ENCODE peak calls at places on chromosomes 13 and 19, in four cellular contexts. P, S, J and N are unnamed samples.

GRCh38 chr13:32001392-32001768 is 30.2 kb upstream of the FRY start:
- DNase-seq in P (peak; percentile 32), S (no peak), J (peak; percentile 41), N (peak; percentile 71)

GRCh38 chr13:113093580-113094409 is 11.8 kb upstream of the F7 start:
- DNase-seq in J (no peak), P (no peak), S (peak; percentile 32), N (no peak)

GRCh38 chr13:23953860-23954512 is 56.7 kb upstream of the C1QTNF9B start:
- DNase-seq in S (no peak), P (no peak), J (no peak), N (no peak)

GRCh38 chr13:29266743-29267142 is 328.7 kb downstream of the SLC7A1 start:
- DNase-seq in S (no peak), P (no peak), J (no peak), N (no peak)

GRCh38 chr13:113746671-113747070 is 12.4 kb upstream of the TMEM255B start:
- DNase-seq in J (no peak), S (no peak), P (no peak), N (no peak)

GRCh38 chr19:11197291-11198174 is at the start of gene KANK2:
- DNase-seq in P (peak; percentile 63), J (peak; percentile 66), S (peak; percentile 88), N (peak; percentile 84)

GRCh38 chr19:45069056-45069455 is 7.2 kb downstream of the ZNF296 start:
- DNase-seq in S (peak; percentile 70), J (no peak), P (peak; percentile 18), N (peak; percentile 33)

GRCh38 chr19:7068599-7068998 is 904 bp upstream of the ZNF557 start:
- DNase-seq in S (no peak), J (no peak), P (no peak), N (no peak)

GRCh38 chr19:38319421-38320258 is at the start of gene KCNK6:
- DNase-seq in P (peak; percentile 35), S (peak; percentile 89), J (no peak), N (no peak)

GRCh38 chr13:59211636-59212035 is 952.1 kb downstream of the DIAPH3 start:
- DNase-seq in J (no peak), P (no peak), S (no peak), N (no peak)

DNA sequence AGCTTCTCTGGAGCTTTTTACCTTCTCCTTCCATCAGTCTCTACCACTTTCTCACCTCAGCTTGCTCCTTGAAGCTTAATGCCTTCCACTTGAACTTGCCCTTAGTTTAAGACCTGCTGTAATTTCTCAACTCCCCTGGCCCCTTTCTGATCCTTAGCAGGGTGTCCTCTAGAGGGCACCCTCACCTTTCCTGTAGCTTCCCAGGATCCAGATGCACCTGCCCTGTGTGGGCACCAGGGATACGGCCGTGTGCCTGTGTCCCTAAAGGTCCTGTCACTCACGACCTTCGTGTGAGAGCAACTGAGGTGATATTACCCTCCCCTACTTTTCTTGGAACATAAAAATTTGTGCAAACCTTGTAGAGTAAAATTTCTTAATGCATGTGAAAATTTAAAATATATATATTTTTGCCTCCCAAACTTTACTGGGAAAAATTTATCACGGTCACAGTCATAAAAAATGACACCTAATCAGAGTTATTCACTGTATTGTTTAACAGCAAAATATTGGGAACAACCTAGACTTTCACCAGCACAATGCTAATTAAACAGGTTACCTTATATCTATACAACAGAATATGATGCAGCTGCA is 46.4 kb downstream of the PSG3 start:
- DNase-seq in S (no peak), P (peak; percentile 33), J (peak; percentile 36), N (peak; percentile 73)
- TF ChIP-seq CTCF in S (no peak), P (peak; percentile 76), J (peak; percentile 73), N (peak; percentile 82)

GRCh38 chr19:56071151-56071550 is 49.9 kb downstream of the ZNF787 start:
- DNase-seq in S (no peak), J (no peak), P (no peak), N (peak; percentile 25)
- TF ChIP-seq CTCF in S (no peak), J (no peak), P (no peak), N (peak; percentile 9)

GRCh38 chr19:18676692-18677091 is 6.8 kb upstream of the CRTC1 start:
- DNase-seq in S (no peak), J (no peak), P (no peak), N (no peak)

GRCh38 chr19:18674616-18675015 is 8.9 kb upstream of the CRTC1 start:
- DNase-seq in P (peak; percentile 45), S (no peak), J (no peak), N (no peak)

GRCh38 chr19:18672606-18673337 is 10.7 kb upstream of the CRTC1 start:
- DNase-seq in S (no peak), J (peak; percentile 59), P (peak; percentile 60), N (peak; percentile 26)

GRCh38 chr19:18677156-18677555 is 6.3 kb upstream of the CRTC1 start:
- DNase-seq in P (no peak), S (no peak), J (no peak), N (no peak)

GRCh38 chr19:18675779-18676178 is 7.7 kb upstream of the CRTC1 start:
- DNase-seq in S (no peak), J (no peak), P (no peak), N (peak; percentile 44)
- TF ChIP-seq CTCF in S (no peak), J (peak; percentile 51), P (peak; percentile 34), N (peak; percentile 35)

GRCh38 chr19:23758187-23759074 is at the start of gene ZNF681:
- DNase-seq in P (peak; percentile 92), J (peak; percentile 91), S (peak; percentile 92), N (no peak)
- TF ChIP-seq CTCF in P (no peak), J (no peak), S (no peak), N (no peak)

GRCh38 chr13:45269204-45269603 is 68.4 kb upstream of the KCTD4 start:
- DNase-seq in S (no peak), P (peak; percentile 67), J (peak; percentile 44), N (peak; percentile 18)
- TF ChIP-seq CTCF in S (no peak), P (no peak), J (no peak), N (no peak)

DNA sequence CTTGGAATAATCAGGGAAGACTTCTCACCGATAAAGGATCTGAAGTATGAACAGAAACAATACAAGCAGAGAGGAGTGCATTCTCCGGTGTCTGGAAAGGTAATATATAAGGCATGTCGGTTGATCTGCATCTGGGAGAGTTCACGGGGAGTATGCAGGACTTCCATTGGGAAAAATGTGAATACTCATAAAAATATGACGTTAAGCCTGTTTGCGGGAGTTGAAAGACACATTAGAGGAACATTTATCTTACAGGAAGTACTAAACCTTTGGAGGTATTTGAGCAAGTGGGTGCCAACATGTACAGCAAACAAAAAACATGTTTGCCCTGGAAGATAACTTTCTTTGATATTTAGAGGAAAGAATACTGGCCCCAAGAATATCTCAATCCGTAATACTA is 286.8 kb downstream of the SLITRK6 start:
- DNase-seq in P (no peak), S (no peak), J (no peak), N (no peak)
- TF ChIP-seq CTCF in P (no peak), S (no peak), J (no peak), N (no peak)

DNA sequence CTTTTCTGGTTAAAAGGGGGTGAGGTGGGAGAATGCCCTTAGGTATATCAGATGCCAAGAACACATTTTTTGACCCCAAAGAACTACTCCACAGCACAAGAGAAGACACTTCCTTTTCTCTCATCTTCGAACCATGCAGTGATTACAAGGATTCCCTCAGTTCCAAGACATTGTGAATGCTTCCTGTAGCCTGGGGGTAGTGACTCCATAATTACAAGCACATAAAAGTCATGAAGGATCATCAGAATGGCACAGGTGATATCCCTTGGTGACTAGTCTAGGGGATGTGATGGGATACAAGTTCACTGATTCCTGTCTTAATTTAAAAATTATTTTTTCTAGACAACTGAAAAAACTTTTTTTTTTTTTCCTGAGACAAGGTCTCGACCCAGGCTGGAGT is 78.0 kb downstream of the ZC3H13 start:
- DNase-seq in S (no peak), J (no peak), P (no peak), N (no peak)
- TF ChIP-seq CTCF in S (no peak), J (no peak), P (no peak), N (no peak)

DNA sequence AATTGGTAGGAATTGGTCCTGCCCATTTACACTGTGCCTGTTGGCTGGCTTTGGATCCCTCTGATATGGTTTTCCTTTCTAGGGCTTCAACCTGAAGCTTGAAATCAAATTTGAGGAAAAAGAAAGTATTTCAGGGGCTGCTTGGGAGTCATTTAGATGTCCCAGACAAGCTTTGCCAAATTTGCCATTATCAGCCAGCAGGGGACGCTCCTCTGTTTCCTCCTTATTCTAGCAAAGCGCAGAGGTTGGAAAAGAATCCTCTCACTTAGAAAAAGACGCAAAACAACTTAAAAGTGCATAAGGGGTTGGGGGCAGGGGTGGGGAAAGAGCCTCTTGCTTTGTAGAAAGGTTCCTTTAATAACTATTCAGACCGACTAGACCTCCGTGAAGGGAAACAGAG is 1211.1 kb upstream of the PCDH20 start:
- DNase-seq in P (no peak), J (no peak), S (no peak), N (peak; percentile 8)
- TF ChIP-seq CTCF in P (no peak), J (peak; percentile 36), S (no peak), N (no peak)

GRCh38 chr19:3586124-3586626 is 897 bp downstream of the GIPC3 start:
- DNase-seq in J (no peak), P (no peak), S (no peak), N (no peak)
- TF ChIP-seq CTCF in J (peak; percentile 57), P (peak; percentile 29), S (no peak), N (peak; percentile 44)